ENCODE peak calls at places on chromosomes 12 and 14, in seven cellular contexts. G, U, C, L, S, R and E are unnamed samples. For H3K4me1, the result is how much of the 10 kb centered on the place peaks cover.

GRCh38 chr14:58299665-58300202 is 1.4 kb downstream of the ARID4A start:
- DNase-seq in R (no peak), C (no peak), U (no peak), S (no peak), L (peak), G (no peak), E (no peak)

GRCh38 chr12:70598467-70599194 is 38.6 kb downstream of the PTPRB start:
- DNase-seq in C (no peak), S (no peak), U (no peak), L (no peak), R (no peak), G (no peak), E (no peak)

GRCh38 chr14:72657214-72657921 is 236.5 kb downstream of the DPF3 start:
- DNase-seq in L (no peak), S (no peak), C (no peak), G (no peak), R (no peak), U (no peak), E (no peak)

GRCh38 chr14:56195727-56196126 is 77.5 kb downstream of the PELI2 start:
- DNase-seq in C (no peak), U (no peak), L (peak), G (no peak), R (peak), S (no peak), E (peak)

GRCh38 chr14:68785817-68786490 is 6.9 kb downstream of the ZFP36L1 start:
- DNase-seq in U (no peak), S (no peak), R (no peak), L (peak), G (peak), C (peak), E (peak)

GRCh38 chr14:51079085-51079484 is 15.8 kb downstream of the TRIM9 start:
- DNase-seq in U (no peak), G (no peak), L (peak), R (no peak), S (no peak), C (no peak), E (no peak)

GRCh38 chr14:21191809-21192446 is 36.1 kb upstream of the OR5AU1 start:
- DNase-seq in G (peak), L (peak), S (peak), U (peak), C (no peak), R (peak), E (peak)

GRCh38 chr12:50325890-50326391 is 42.6 kb upstream of the LIMA1 start:
- DNase-seq in L (no peak), U (no peak), C (no peak), R (no peak), G (no peak), S (no peak), E (peak)

GRCh38 chr14:52348796-52349195 is 34.7 kb downstream of the PTGER2 start:
- DNase-seq in S (no peak), R (no peak), U (no peak), L (peak), G (no peak), C (no peak), E (peak)

GRCh38 chr12:98136544-98136943 is 378.8 kb upstream of the TMPO start:
- DNase-seq in C (no peak), R (no peak), U (no peak), G (no peak), L (no peak), S (no peak), E (no peak)

GRCh38 chr12:108131035-108131434 is 1.9 kb downstream of the WSCD2 start:
- DNase-seq in U (no peak), L (no peak), S (no peak), C (no peak), R (no peak), G (no peak), E (no peak)

GRCh38 chr12:56520025-56520810 is 1.4 kb upstream of the RBMS2 start:
- DNase-seq in R (no peak), L (peak), U (no peak), C (no peak), G (no peak), S (no peak), E (peak)

GRCh38 chr14:100778951-100779690 is 46.8 kb upstream of the MEG3 start:
- DNase-seq in U (peak), C (no peak), S (no peak), G (peak), R (no peak), L (peak), E (no peak)

GRCh38 chr14:53955671-53956426 is 776 bp downstream of the BMP4 start:
- DNase-seq in L (peak), S (peak), R (no peak), G (peak), U (peak), C (peak), E (peak)

GRCh38 chr14:83419420-83419819 is 1885.8 kb upstream of the SEL1L start:
- DNase-seq in S (no peak), L (no peak), R (no peak), C (no peak), U (no peak), G (no peak), E (no peak)

GRCh38 chr14:95119336-95119735 is 38.0 kb downstream of the DICER1 start:
- DNase-seq in C (no peak), U (no peak), G (no peak), R (no peak), L (no peak), S (no peak), E (no peak)

GRCh38 chr12:79691299-79692248 is 810 bp upstream of the PAWR start:
- DNase-seq in R (no peak), L (peak), C (no peak), S (no peak), G (no peak), U (no peak), E (peak)

GRCh38 chr12:26686438-26686837 is 146.6 kb downstream of the ITPR2 start:
- DNase-seq in R (no peak), U (no peak), C (no peak), L (no peak), G (no peak), S (no peak), E (no peak)

GRCh38 chr14:58607571-58608317 is 30.0 kb upstream of the DACT1 start:
- DNase-seq in S (no peak), R (no peak), U (no peak), G (no peak), C (no peak), L (peak), E (peak)

GRCh38 chr14:20866963-20867362 is 24.2 kb upstream of the RNASE3 start:
- DNase-seq in C (no peak), S (no peak), G (no peak), U (no peak), L (peak), R (no peak), E (no peak)

GRCh38 chr14:27484633-27485032 is 886.8 kb upstream of the NOVA1 start:
- DNase-seq in S (no peak), C (no peak), L (no peak), U (no peak), R (no peak), G (no peak), E (no peak)

GRCh38 chr14:103847954-103848719 is 762 bp upstream of the PPP1R13B start:
- DNase-seq in G (peak), R (no peak), L (peak), U (peak), S (no peak), C (no peak), E (no peak)

GRCh38 chr12:56629459-56630179 is 507 bp downstream of the BAZ2A start:
- DNase-seq in U (no peak), C (no peak), G (peak), R (no peak), L (peak), S (peak), E (no peak)

GRCh38 chr14:35287481-35288013 is 4.6 kb upstream of the PSMA6 start:
- DNase-seq in R (no peak), G (no peak), U (no peak), C (no peak), S (no peak), L (no peak), E (no peak)

GRCh38 chr12:70617450-70617849 is 19.8 kb downstream of the PTPRB start:
- DNase-seq in U (no peak), S (no peak), R (no peak), L (no peak), G (no peak), C (no peak), E (no peak)

GRCh38 chr12:75478395-75478794 is 2.2 kb upstream of the GLIPR1 start:
- DNase-seq in U (no peak), C (no peak), S (no peak), R (no peak), G (no peak), L (peak), E (peak)

GRCh38 chr12:25364529-25365339 is 114.0 kb upstream of the KRAS start:
- DNase-seq in U (no peak), G (no peak), S (no peak), R (no peak), C (no peak), L (no peak), E (no peak)

GRCh38 chr12:16118586-16118985 is 158.9 kb downstream of the SLC15A5 start:
- DNase-seq in L (no peak), C (no peak), S (no peak), U (no peak), R (no peak), G (no peak), E (peak)

GRCh38 chr12:14884458-14884878 is 1.2 kb downstream of the MGP start:
- DNase-seq in S (peak), C (peak), G (peak), U (peak), R (peak), L (peak), E (peak)

GRCh38 chr12:108516511-108517275 is 1.6 kb downstream of the FICD start:
- DNase-seq in L (peak), G (no peak), C (no peak), R (no peak), S (no peak), U (no peak), E (no peak)

GRCh38 chr12:118299791-118300460 is 72.8 kb downstream of the TAOK3 start:
- DNase-seq in R (no peak), U (no peak), G (no peak), C (no peak), S (no peak), L (no peak), E (no peak)

GRCh38 chr12:25368542-25368941 is 117.8 kb upstream of the KRAS start:
- DNase-seq in L (no peak), U (no peak), R (no peak), C (no peak), G (no peak), S (no peak), E (no peak)

GRCh38 chr12:94186461-94187237 is 38.3 kb downstream of the PLXNC1 start:
- DNase-seq in U (peak), S (peak), L (no peak), C (peak), G (peak), R (peak), E (peak)

GRCh38 chr14:57352771-57353170 is 37.6 kb upstream of the NAA30 start:
- DNase-seq in R (no peak), G (no peak), C (no peak), L (peak), S (no peak), U (no peak), E (no peak)

GRCh38 chr12:87853448-87854003 is 175.7 kb downstream of the C12orf50 start:
- DNase-seq in G (no peak), R (no peak), S (no peak), C (no peak), L (no peak), U (no peak), E (no peak)

GRCh38 chr12:53941750-53942149 is 3.1 kb downstream of the HOXC13 start:
- DNase-seq in U (no peak), C (no peak), R (no peak), G (no peak), S (no peak), L (no peak), E (no peak)

GRCh38 chr14:55129086-55129427 is at the start of gene LGALS3:
- DNase-seq in C (peak), L (peak), U (peak), R (peak), G (peak), S (peak), E (peak)

GRCh38 chr14:100391777-100392176 is 68.6 kb downstream of the SLC25A47 start:
- DNase-seq in G (no peak), U (no peak), S (no peak), C (no peak), R (no peak), L (peak), E (no peak)

GRCh38 chr12:5022465-5023061 is 21.1 kb upstream of the KCNA5 start:
- DNase-seq in C (no peak), G (peak), S (no peak), R (no peak), L (peak), U (peak), E (peak)

GRCh38 chr14:74611672-74612345 is at the start of gene LTBP2:
- DNase-seq in G (peak), C (no peak), L (peak), S (no peak), U (no peak), R (no peak), E (no peak)
- H3K4me1 ChIP-seq in G (under half), C (under half), L (half or more), S (under half), U (under half), R (half or more), E (under half)

GRCh38 chr12:131226345-131227265 is 272.9 kb downstream of the ADGRD1 start:
- DNase-seq in G (no peak), R (no peak), U (peak), L (no peak), C (no peak), S (no peak), E (no peak)
- H3K4me1 ChIP-seq in G (under half), R (under half), U (under half), L (under half), C (under half), S (under half), E (under half)

GRCh38 chr12:109705291-109705690 is 8.3 kb upstream of the FAM222A start:
- DNase-seq in C (no peak), G (no peak), L (no peak), U (no peak), R (no peak), S (no peak), E (no peak)
- H3K4me1 ChIP-seq in C (under half), G (under half), L (under half), U (under half), R (under half), S (under half), E (under half)

DNA sequence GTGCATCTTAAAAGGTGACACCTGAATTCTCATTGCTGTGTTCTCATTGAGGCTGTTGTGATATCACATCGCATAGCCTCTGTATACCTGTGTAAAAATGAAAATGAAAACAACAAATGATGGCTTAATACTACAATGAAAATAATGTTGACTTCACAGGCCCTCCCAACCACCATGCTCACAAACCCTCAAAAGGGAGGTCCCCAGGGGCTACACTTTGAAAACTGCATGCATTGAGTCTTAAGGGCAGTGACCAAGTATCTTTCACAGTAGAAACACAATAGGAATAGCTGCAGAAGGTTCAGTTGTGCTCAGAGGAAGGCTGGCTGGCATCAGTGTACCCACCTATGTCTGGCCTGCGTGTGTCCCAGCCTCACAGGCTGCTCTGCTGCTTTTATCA is 27.6 kb upstream of the KCNK13 start:
- DNase-seq in U (no peak), G (no peak), L (no peak), R (no peak), S (no peak), C (no peak), E (no peak)
- H3K4me1 ChIP-seq in U (under half), G (under half), L (under half), R (under half), S (under half), C (under half), E (under half)

GRCh38 chr14:36658091-36659009 is 3.3 kb upstream of the PAX9 start:
- DNase-seq in R (no peak), U (peak), G (no peak), S (no peak), L (peak), C (no peak), E (no peak)
- H3K4me1 ChIP-seq in R (half or more), U (under half), G (under half), S (half or more), L (under half), C (half or more), E (under half)

DNA sequence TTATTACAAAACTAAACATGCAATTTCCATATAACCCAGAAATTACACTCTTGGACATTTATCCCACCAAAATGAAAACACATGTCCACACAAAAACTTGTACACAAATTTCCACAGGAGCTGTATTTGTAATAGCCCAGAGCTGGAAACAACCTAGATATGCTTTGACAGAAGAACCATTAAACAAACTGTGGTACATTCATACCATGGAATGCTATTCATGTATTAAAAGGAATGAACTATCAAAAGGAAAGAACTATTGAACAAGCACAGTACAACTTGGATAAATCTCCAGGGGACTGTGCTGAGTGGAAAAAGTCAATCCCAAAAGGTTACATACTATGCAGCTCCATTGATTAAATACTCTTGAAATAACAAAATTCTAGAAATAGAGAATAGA is 35.8 kb upstream of the ERGIC2 start:
- DNase-seq in S (no peak), L (no peak), R (no peak), U (no peak), C (no peak), G (no peak), E (peak)
- H3K4me1 ChIP-seq in S (under half), L (under half), R (under half), U (under half), C (under half), G (under half), E (under half)

DNA sequence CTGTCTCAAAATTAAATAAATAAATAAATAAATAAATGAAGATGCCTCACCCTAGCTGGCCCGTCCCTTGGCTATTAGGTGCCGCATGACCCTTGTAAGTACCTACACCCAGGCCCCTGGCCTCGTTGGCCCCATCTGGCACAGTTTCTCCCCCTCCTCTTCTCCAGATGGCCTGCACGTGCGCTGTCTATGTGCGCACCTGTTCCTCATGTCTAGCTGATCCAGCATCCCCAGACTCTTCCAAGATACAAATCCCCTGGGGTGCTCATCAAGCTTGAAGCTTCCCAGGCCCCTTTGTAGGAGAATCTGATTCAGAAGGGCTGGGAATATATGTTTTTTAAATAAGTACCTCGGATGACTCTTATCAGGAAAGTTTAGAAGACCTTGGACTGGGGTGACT is 133.3 kb downstream of the CHST11 start:
- DNase-seq in L (no peak), U (no peak), S (no peak), R (no peak), C (no peak), G (no peak), E (no peak)
- H3K4me1 ChIP-seq in L (under half), U (under half), S (under half), R (under half), C (under half), G (under half), E (under half)

GRCh38 chr14:73764406-73764805 is 50.2 kb upstream of the PNMA1 start:
- DNase-seq in G (no peak), L (no peak), R (no peak), S (no peak), C (no peak), U (no peak), E (no peak)
- H3K4me1 ChIP-seq in G (under half), L (under half), R (half or more), S (half or more), C (half or more), U (under half), E (under half)